ENCODE peak calls at places on chromosomes 12 and 14, in five cellular contexts. J, I, P, W and D are unnamed samples.

GRCh38 chr14:99734406-99735051 is 50.4 kb downstream of the CYP46A1 start:
- DNase-seq in I (no peak), P (no peak), W (no peak), J (no peak), D (no peak)

GRCh38 chr12:50032516-50033316 is 7.4 kb upstream of the RACGAP1 start:
- DNase-seq in P (no peak), I (no peak), J (no peak), W (no peak), D (no peak)

GRCh38 chr14:80587096-80587724 is 354.3 kb downstream of the CEP128 start:
- DNase-seq in J (no peak), W (peak), P (peak), I (peak), D (peak)

GRCh38 chr14:102209224-102209966 is 69.7 kb downstream of the WDR20 start:
- DNase-seq in J (no peak), P (peak), I (peak), W (peak), D (peak)

GRCh38 chr12:126443977-126444376 is 1378.7 kb downstream of the AACS start:
- DNase-seq in I (no peak), P (no peak), J (no peak), W (no peak), D (no peak)

GRCh38 chr14:94670692-94671285 is 58.6 kb downstream of the SERPINA3 start:
- DNase-seq in J (no peak), I (no peak), P (no peak), W (no peak), D (no peak)

GRCh38 chr12:108342985-108343384 is 3.9 kb upstream of the CMKLR1 start:
- DNase-seq in I (no peak), W (no peak), J (no peak), P (no peak), D (no peak)

GRCh38 chr12:57583008-57583831 is 7.8 kb upstream of the PIP4K2C start:
- DNase-seq in J (peak), I (peak), P (peak), W (peak), D (peak)

GRCh38 chr12:86669010-86669409 is 412.8 kb upstream of the MGAT4C start:
- DNase-seq in I (peak), P (no peak), W (no peak), J (no peak), D (no peak)

GRCh38 chr12:132608231-132609171 is 1.9 kb downstream of the LRCOL1 start:
- DNase-seq in P (no peak), W (no peak), J (no peak), I (no peak), D (no peak)

GRCh38 chr12:96108321-96108720 is 72.9 kb upstream of the LTA4H start:
- DNase-seq in I (no peak), W (no peak), J (no peak), P (no peak), D (no peak)

GRCh38 chr12:120292411-120292660 is 633 bp upstream of the RNU4-2 start:
- DNase-seq in J (no peak), P (no peak), W (no peak), I (no peak), D (no peak)

GRCh38 chr12:77122236-77122635 is 56.9 kb upstream of the E2F7 start:
- DNase-seq in P (peak), W (peak), I (peak), J (peak), D (peak)

GRCh38 chr12:77049767-77050353 is 15.5 kb downstream of the E2F7 start:
- DNase-seq in W (peak), I (peak), J (peak), P (peak), D (peak)

GRCh38 chr14:104221071-104221625 is 82.8 kb downstream of the KIF26A start:
- DNase-seq in P (no peak), I (no peak), J (no peak), W (no peak), D (no peak)

GRCh38 chr12:120554658-120555057 is 20.5 kb downstream of the RNF10 start:
- DNase-seq in P (no peak), W (no peak), I (no peak), J (no peak), D (no peak)

GRCh38 chr12:54033106-54033979 is 493 bp downstream of the HOXC5 start:
- DNase-seq in J (no peak), P (peak), W (peak), I (no peak), D (no peak)

GRCh38 chr12:77724367-77724957 is 106.2 kb upstream of the NAV3 start:
- DNase-seq in I (peak), J (peak), W (peak), P (peak), D (peak)

GRCh38 chr12:117857632-117858274 is 111.0 kb downstream of the KSR2 start:
- DNase-seq in P (peak), I (peak), J (no peak), W (peak), D (peak)

GRCh38 chr12:2265461-2266167 is 212.8 kb downstream of the CACNA1C start:
- DNase-seq in W (peak), J (no peak), P (peak), I (no peak), D (peak)